ENCODE peak calls at places on chromosome 20, in eight cellular contexts. N is GM23248, D is GM23338, C is PC-3, G is HCT116, V is hepatocyte, X is MM.1S, F is SK-N-SH. R is an unnamed sample. For H3K27me3 and H3K9me2, the result is how much of the 10 kb centered on the place peaks cover.

GRCh38 chr20:5947276-5947675 is 3.1 kb downstream of the TRMT6 start:
- DNase-seq in C (peak), G (no peak), D (no peak), N (peak), F (no peak), V (no peak), X (no peak), R (no peak)

GRCh38 chr20:34390769-34391447 is 27.8 kb downstream of the ITCH start:
- DNase-seq in D (peak), N (peak), V (peak), C (peak), X (peak), G (peak), F (no peak), R (peak)

GRCh38 chr20:32820000-32820697 is 395 bp downstream of the MAPRE1 start:
- DNase-seq in N (peak), X (peak), D (peak), G (peak), V (peak), C (peak), F (peak), R (no peak)

GRCh38 chr20:4802522-4802921 is 80.8 kb downstream of the PRND start:
- DNase-seq in V (no peak), D (no peak), X (no peak), F (no peak), N (no peak), G (no peak), C (no peak), R (no peak)

GRCh38 chr20:42572320-42573016 is 617.2 kb downstream of the PTPRT start:
- DNase-seq in D (no peak), C (no peak), G (no peak), N (no peak), F (no peak), V (no peak), X (no peak), R (peak)

GRCh38 chr20:48624315-48625020 is 203.3 kb downstream of the PREX1 start:
- DNase-seq in G (no peak), D (peak), V (no peak), X (no peak), C (no peak), F (no peak), N (no peak), R (no peak)

GRCh38 chr20:8803065-8803464 is 265.8 kb upstream of the PLCB4 start:
- DNase-seq in G (no peak), X (no peak), F (peak), V (no peak), N (no peak), C (no peak), D (peak), R (no peak)

GRCh38 chr20:58135441-58136170 is 92.8 kb downstream of the ANKRD60 start:
- DNase-seq in F (no peak), G (no peak), N (peak), D (no peak), V (no peak), X (no peak), C (peak), R (peak)

GRCh38 chr20:38536310-38536709 is 44.7 kb upstream of the ADIG start:
- DNase-seq in G (no peak), C (peak), D (no peak), F (no peak), V (no peak), X (no peak), N (peak), R (no peak)

GRCh38 chr20:52275243-52275817 is 83.8 kb upstream of the ZFP64 start:
- DNase-seq in D (no peak), N (no peak), F (no peak), G (no peak), C (no peak), X (no peak), V (peak), R (no peak)

GRCh38 chr20:44684047-44684965 is 30.9 kb upstream of the CCN5 start:
- DNase-seq in V (no peak), D (no peak), G (no peak), C (peak), F (no peak), X (no peak), N (no peak), R (no peak)

GRCh38 chr20:3563548-3564177 is 92.8 kb downstream of the ATRN start:
- DNase-seq in X (peak), V (peak), D (peak), F (peak), G (peak), N (peak), C (peak), R (no peak)

GRCh38 chr20:34680586-34680985 is 3.7 kb upstream of the PIGU start:
- DNase-seq in V (no peak), G (no peak), N (peak), X (no peak), C (no peak), D (no peak), F (no peak), R (no peak)

DNA sequence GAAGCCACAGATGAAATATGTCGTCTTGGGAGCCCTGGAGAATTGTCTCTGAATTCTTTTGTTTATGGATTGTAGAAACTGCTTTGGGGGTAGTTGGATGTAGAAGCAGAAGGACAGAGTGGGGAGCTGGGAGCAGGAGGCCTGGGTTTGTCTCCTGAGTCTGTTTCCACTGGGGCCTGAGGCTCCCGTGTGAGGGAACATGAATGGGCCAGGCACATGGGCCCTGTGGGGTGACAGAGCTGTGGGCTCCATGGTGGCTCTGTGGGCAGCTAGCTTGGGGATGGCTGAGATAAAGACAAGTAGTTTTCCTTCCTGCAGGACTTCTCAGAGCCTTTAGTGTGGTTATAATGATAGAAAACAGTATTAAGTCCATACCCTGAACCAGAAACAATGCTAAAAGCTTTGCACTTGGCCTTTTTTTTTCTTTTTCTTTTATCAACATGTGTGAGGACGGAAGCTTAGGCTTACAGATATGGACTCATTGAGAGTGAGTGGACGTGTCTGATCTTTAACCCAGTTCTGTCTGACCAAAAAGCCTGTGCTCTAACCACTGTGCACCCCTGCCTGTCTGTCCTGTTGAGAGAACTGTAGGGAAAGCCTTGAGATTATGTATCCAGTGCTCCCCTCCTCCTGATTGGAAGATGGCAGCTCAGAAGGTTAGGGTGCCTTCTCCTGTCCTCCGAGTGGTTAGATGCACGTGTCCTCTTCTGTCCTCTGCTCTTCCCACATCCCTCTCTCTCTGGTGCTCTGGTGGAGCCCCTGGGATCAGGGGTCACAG is 98.3 kb downstream of the CDH26 start:
- DNase-seq in X (no peak), G (no peak), D (no peak), V (no peak), F (no peak), C (no peak), N (no peak), R (no peak)
- H3K4me3 ChIP-seq in X (no peak), G (no peak), D (no peak), V (no peak), F (no peak), C (no peak), N (no peak), R (no peak)

GRCh38 chr20:21395666-21396044 is 1.7 kb downstream of the NKX2-4 start:
- DNase-seq in V (peak), G (no peak), F (no peak), N (no peak), C (no peak), D (peak), X (no peak), R (no peak)

GRCh38 chr20:21396045-21396893 is 1.1 kb downstream of the NKX2-4 start:
- DNase-seq in G (no peak), C (no peak), V (peak), X (no peak), D (peak), N (no peak), F (peak), R (no peak)

GRCh38 chr20:21397341-21398108 is at the start of gene NKX2-4:
- DNase-seq in N (no peak), V (peak), X (no peak), D (peak), F (no peak), G (no peak), C (no peak), R (no peak)

GRCh38 chr20:21398109-21398480 is 769 bp upstream of the NKX2-4 start:
- DNase-seq in N (no peak), C (no peak), V (no peak), G (no peak), X (no peak), D (no peak), F (no peak), R (no peak)

DNA sequence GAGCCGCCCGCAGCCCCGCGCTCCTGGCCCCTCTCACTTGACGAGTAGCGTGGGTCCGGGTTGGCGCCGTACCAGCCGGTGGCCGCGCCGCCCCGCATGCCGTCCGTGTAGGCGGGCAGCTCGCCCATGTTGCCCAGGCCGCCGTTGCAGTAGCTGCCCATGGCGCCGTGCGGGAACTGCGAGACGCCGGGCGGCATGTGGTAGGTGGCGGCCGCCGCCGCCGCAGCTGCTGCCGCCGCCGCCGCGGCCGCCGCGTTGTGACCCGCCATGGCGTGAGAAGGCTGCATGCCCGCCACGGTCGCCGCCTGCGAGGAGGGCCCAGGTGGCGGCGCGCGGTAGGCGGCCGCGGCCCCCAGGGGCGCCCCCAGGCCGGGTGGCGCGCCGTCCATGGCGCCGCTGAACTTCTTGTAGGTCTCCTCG is 395 bp downstream of the NKX2-4 start:
- DNase-seq in V (peak), G (no peak), C (no peak), X (no peak), D (peak), F (peak), N (peak), R (no peak)
- H3K27me3 ChIP-seq in V (half or more), G (under half), C (under half), X (under half), D (half or more), F (half or more), N (half or more), R (under half)

GRCh38 chr20:50258790-50259483 is 68.3 kb downstream of the CEBPB start:
- DNase-seq in C (no peak), D (no peak), X (no peak), F (no peak), V (no peak), G (no peak), N (no peak), R (no peak)

GRCh38 chr20:50256577-50256976 is 65.9 kb downstream of the CEBPB start:
- DNase-seq in N (no peak), X (no peak), G (no peak), F (no peak), D (no peak), C (no peak), V (no peak), R (peak)

GRCh38 chr20:50260480-50261221 is 70.0 kb downstream of the CEBPB start:
- DNase-seq in X (no peak), D (no peak), N (peak), C (no peak), F (no peak), V (no peak), G (no peak), R (peak)

GRCh38 chr20:50257860-50258259 is 67.2 kb downstream of the CEBPB start:
- DNase-seq in X (no peak), D (no peak), G (no peak), V (no peak), C (no peak), F (no peak), N (no peak), R (no peak)

DNA sequence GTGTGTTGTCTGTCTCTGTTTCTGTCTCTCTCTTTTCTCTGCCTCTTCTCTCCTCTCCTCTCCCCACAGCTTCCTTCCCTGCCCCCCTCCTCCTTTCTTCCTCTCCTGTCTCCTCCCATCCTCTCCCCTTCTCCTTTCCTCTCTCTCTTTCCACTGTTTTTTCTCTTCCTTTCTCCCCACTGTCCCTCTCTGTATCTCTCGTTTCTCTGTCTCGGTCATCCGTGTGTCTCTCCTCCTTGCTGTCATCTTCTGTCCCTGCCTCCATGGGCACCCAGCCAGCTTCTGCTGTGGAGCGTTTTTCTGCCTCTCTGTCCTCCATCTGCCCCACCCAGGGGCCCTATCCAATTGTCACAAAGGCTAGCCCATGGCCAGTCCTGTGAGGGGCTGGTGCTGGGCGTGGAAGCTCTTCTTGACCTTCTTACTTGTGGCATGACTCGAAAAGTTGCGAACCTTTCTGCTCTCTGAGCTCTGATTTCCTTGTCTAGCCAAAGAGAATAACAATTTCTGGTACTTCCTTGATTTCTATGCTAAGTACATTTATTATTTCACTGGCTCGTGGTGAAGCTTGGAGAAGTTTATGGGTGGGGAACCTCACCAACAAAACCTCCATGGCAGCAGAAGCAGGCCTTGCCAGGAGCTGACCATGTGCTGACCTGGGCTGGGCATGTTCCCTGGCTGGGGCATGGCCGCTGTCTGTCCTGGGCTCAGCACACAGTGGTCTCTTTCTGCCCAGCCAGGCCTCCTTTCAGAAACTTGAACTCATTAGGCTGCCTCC is 69.3 kb downstream of the CEBPB start:
- DNase-seq in N (peak), G (no peak), X (no peak), D (no peak), C (no peak), F (no peak), V (no peak), R (peak)
- H3K9me2 ChIP-seq in N (under half), G (under half), X (under half), D (under half), C (under half), F (under half), V (under half), R (under half)

GRCh38 chr20:53915459-53916172 is 154.8 kb downstream of the BCAS1 start:
- DNase-seq in C (peak), N (peak), D (peak), V (peak), X (peak), G (peak), F (peak), R (peak)

GRCh38 chr20:53918010-53918311 is 152.4 kb downstream of the BCAS1 start:
- DNase-seq in C (no peak), F (no peak), V (no peak), N (no peak), G (no peak), X (no peak), D (no peak), R (no peak)

GRCh38 chr20:53917145-53918009 is 153.0 kb downstream of the BCAS1 start:
- DNase-seq in N (peak), G (no peak), X (no peak), C (peak), D (no peak), F (peak), V (no peak), R (peak)

GRCh38 chr20:53914861-53915458 is 155.4 kb downstream of the BCAS1 start:
- DNase-seq in D (peak), X (no peak), G (no peak), C (no peak), V (no peak), F (peak), N (no peak), R (no peak)

DNA sequence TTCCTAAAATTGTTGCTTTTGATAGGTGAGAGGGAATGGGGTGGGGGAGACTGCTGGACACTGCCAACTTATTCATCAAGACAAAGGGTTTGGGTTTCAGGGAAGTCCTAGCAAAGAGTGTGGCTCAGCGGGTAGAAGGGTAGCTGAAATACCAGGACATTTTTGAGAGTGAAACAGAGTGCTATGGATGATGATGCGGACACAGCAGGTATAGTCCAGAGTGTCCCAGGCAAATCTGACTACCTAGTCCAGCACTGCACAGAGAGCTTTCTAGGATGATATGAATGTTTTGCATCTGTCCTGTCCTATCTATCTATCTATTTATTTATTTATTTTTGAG is 154.3 kb downstream of the BCAS1 start:
- DNase-seq in V (no peak), F (no peak), C (no peak), D (no peak), X (no peak), N (no peak), G (no peak), R (no peak)
- H3K4me3 ChIP-seq in V (no peak), F (peak), C (peak), D (peak), X (peak), N (peak), G (peak), R (peak)

DNA sequence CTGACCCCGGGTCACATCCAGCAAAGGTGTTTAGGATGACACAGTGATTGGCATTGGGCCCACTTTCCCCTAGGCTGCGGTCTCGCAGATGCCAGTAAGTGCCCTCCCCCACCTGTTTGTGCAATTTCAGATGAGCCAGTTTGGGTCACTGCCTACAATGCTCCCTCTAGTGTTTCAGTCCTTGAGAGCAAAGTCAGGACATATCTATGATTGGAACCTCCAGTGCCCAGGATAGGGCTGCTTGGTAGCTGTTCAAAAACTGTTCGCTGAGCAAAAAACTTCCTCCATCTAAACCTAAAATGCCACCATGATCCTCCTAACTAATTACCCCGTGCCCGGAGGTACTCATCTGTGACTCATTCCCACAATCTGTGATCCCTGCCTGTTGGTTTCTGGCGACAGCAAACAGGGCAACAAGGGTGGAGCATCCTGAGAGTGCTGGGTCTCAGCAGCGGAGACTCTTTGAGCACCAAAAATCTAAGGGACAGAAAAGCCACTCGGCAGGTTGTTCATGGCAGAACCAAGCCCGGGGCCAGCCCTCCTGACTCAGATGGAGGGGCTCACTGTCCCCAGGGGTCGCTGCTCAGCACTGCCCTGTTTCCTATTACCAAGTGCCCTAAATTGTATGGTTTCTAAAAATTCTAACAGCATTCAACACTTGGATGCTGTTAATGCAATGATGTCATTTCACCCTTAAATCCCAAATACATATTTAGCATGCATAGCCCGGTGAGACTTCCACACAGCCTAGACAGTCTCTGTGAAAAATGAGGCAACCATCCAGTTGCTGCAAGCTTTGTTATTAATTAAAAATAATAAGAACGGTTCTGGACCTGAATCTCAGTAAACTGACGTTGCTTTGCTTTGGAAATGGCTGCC is 5.0 kb downstream of the VSX1 start:
- DNase-seq in C (peak), F (peak), D (peak), G (peak), X (peak), V (no peak), N (peak), R (peak)
- H3K27me3 ChIP-seq in C (under half), F (half or more), D (half or more), G (under half), X (under half), V (half or more), N (half or more), R (under half)

GRCh38 chr20:62614085-62614960 is 28.0 kb upstream of the SLCO4A1 start:
- DNase-seq in C (no peak), G (no peak), X (no peak), F (no peak), N (no peak), V (no peak), D (no peak), R (no peak)
- H3K9me2 ChIP-seq in C (under half), G (under half), X (under half), F (under half), N (under half), V (under half), D (under half), R (under half)

DNA sequence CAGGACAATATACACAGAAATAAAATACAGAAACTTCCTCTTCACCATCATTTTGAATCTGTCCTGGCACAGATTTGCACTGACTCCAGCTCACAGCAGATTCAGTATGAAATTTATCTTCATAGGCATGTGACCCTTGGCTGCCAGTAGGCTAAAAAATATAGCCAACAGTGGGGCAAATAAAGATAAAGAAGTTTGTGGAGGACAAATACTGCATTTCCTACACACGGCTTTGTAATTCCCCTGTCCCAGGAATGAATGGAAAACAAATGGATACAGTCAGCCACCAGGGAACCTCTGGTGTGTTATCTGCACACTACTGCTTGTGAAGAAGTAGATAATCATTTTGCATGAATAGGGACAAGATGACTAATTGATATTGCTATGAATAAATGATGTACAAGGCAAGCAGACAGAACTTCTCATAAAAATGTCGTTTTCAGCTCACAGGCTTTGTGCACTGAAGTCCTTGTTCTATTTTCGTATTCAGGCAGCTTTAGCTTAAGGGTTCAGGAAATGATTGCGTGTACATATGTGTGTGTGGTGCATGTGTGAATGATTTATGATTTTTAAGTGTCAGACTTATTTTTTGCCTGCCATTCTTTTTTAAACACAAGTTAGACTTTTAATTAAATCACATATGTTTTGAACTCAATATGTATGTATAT is 543.7 kb upstream of the JAG1 start:
- DNase-seq in N (no peak), D (no peak), V (no peak), G (no peak), F (no peak), C (no peak), X (no peak), R (no peak)
- H3K4me3 ChIP-seq in N (no peak), D (no peak), V (no peak), G (no peak), F (no peak), C (no peak), X (no peak), R (no peak)